ENCODE peak calls at places on chromosomes 4 and X, in ten cellular contexts. One of them, this sample, is unnamed.

GRCh38 chr4:7330811-7331681 is 103.7 kb downstream of the PSAPL1 start:
- DNase-seq in SJCRH30: no peak
- DNase-seq in cardiac fibroblast: no peak
- DNase-seq in Calu3: no peak
- DNase-seq in mucosa of descending colon: no peak
- DNase-seq in stomach: no peak
- DNase-seq in CD8-positive, alpha-beta memory T cell: no peak
- DNase-seq in KBM-7: no peak
- DNase-seq in NCI-H1436: no peak
- DNase-seq in neural progenitor cell: no peak
- DNase-seq in this sample: no peak

GRCh38 chrX:35016051-35016450 is 73.5 kb downstream of the FAM47B start:
- DNase-seq in NCI-H1436: no peak
- DNase-seq in neural progenitor cell: no peak
- DNase-seq in KBM-7: no peak
- DNase-seq in cardiac fibroblast: no peak
- DNase-seq in SJCRH30: no peak
- DNase-seq in stomach: no peak
- DNase-seq in Calu3: no peak
- DNase-seq in mucosa of descending colon: no peak
- DNase-seq in CD8-positive, alpha-beta memory T cell: no peak
- DNase-seq in this sample: no peak

GRCh38 chr4:73019462-73020047 is 50.0 kb downstream of the COX18 start:
- DNase-seq in SJCRH30: peak
- DNase-seq in neural progenitor cell: peak
- DNase-seq in CD8-positive, alpha-beta memory T cell: no peak
- DNase-seq in NCI-H1436: peak
- DNase-seq in mucosa of descending colon: no peak
- DNase-seq in stomach: no peak
- DNase-seq in KBM-7: peak
- DNase-seq in cardiac fibroblast: peak
- DNase-seq in Calu3: peak
- DNase-seq in this sample: peak

GRCh38 chrX:39559229-39559628 is 538.5 kb downstream of the BCOR start:
- DNase-seq in KBM-7: no peak
- DNase-seq in SJCRH30: no peak
- DNase-seq in mucosa of descending colon: no peak
- DNase-seq in CD8-positive, alpha-beta memory T cell: no peak
- DNase-seq in cardiac fibroblast: no peak
- DNase-seq in stomach: no peak
- DNase-seq in Calu3: no peak
- DNase-seq in NCI-H1436: no peak
- DNase-seq in neural progenitor cell: no peak
- DNase-seq in this sample: no peak

GRCh38 chr4:53844133-53844532 is 220.3 kb downstream of the CHIC2 start:
- DNase-seq in NCI-H1436: no peak
- DNase-seq in stomach: no peak
- DNase-seq in SJCRH30: no peak
- DNase-seq in CD8-positive, alpha-beta memory T cell: no peak
- DNase-seq in Calu3: no peak
- DNase-seq in KBM-7: no peak
- DNase-seq in mucosa of descending colon: no peak
- DNase-seq in neural progenitor cell: peak
- DNase-seq in cardiac fibroblast: no peak
- DNase-seq in this sample: no peak

GRCh38 chr4:70651864-70652506 is 14.3 kb downstream of the JCHAIN start:
- DNase-seq in stomach: no peak
- DNase-seq in SJCRH30: no peak
- DNase-seq in CD8-positive, alpha-beta memory T cell: no peak
- DNase-seq in NCI-H1436: peak
- DNase-seq in mucosa of descending colon: no peak
- DNase-seq in KBM-7: peak
- DNase-seq in neural progenitor cell: peak
- DNase-seq in Calu3: no peak
- DNase-seq in cardiac fibroblast: peak
- DNase-seq in this sample: peak

GRCh38 chrX:20205927-20206708 is 60.6 kb downstream of the RPS6KA3 start:
- DNase-seq in Calu3: no peak
- DNase-seq in NCI-H1436: no peak
- DNase-seq in cardiac fibroblast: no peak
- DNase-seq in CD8-positive, alpha-beta memory T cell: no peak
- DNase-seq in SJCRH30: no peak
- DNase-seq in stomach: no peak
- DNase-seq in KBM-7: no peak
- DNase-seq in neural progenitor cell: no peak
- DNase-seq in mucosa of descending colon: no peak
- DNase-seq in this sample: no peak

GRCh38 chrX:20965270-20966044 is 408.8 kb upstream of the CNKSR2 start:
- DNase-seq in mucosa of descending colon: no peak
- DNase-seq in SJCRH30: no peak
- DNase-seq in KBM-7: no peak
- DNase-seq in CD8-positive, alpha-beta memory T cell: no peak
- DNase-seq in NCI-H1436: no peak
- DNase-seq in Calu3: peak
- DNase-seq in cardiac fibroblast: no peak
- DNase-seq in neural progenitor cell: no peak
- DNase-seq in stomach: no peak
- DNase-seq in this sample: no peak

GRCh38 chr4:120557372-120557771 is 365.2 kb downstream of the PRDM5 start:
- DNase-seq in cardiac fibroblast: no peak
- DNase-seq in Calu3: no peak
- DNase-seq in NCI-H1436: no peak
- DNase-seq in neural progenitor cell: no peak
- DNase-seq in stomach: no peak
- DNase-seq in mucosa of descending colon: no peak
- DNase-seq in SJCRH30: no peak
- DNase-seq in CD8-positive, alpha-beta memory T cell: no peak
- DNase-seq in KBM-7: no peak
- DNase-seq in this sample: no peak

GRCh38 chrX:107857815-107858214 is 32.1 kb downstream of the MID2 start:
- DNase-seq in cardiac fibroblast: no peak
- DNase-seq in Calu3: no peak
- DNase-seq in CD8-positive, alpha-beta memory T cell: no peak
- DNase-seq in KBM-7: no peak
- DNase-seq in NCI-H1436: no peak
- DNase-seq in stomach: no peak
- DNase-seq in neural progenitor cell: no peak
- DNase-seq in SJCRH30: no peak
- DNase-seq in mucosa of descending colon: no peak
- DNase-seq in this sample: no peak

GRCh38 chr4:154743683-154744340 is at the start of gene LRAT:
- DNase-seq in mucosa of descending colon: peak
- DNase-seq in stomach: peak
- DNase-seq in NCI-H1436: no peak
- DNase-seq in CD8-positive, alpha-beta memory T cell: no peak
- DNase-seq in Calu3: peak
- DNase-seq in SJCRH30: no peak
- DNase-seq in neural progenitor cell: peak
- DNase-seq in KBM-7: no peak
- DNase-seq in cardiac fibroblast: no peak
- DNase-seq in this sample: peak

GRCh38 chr4:141686146-141686775 is 49.9 kb downstream of the IL15 start:
- DNase-seq in stomach: no peak
- DNase-seq in CD8-positive, alpha-beta memory T cell: no peak
- DNase-seq in neural progenitor cell: no peak
- DNase-seq in NCI-H1436: no peak
- DNase-seq in SJCRH30: no peak
- DNase-seq in mucosa of descending colon: no peak
- DNase-seq in Calu3: peak
- DNase-seq in cardiac fibroblast: peak
- DNase-seq in KBM-7: no peak
- DNase-seq in this sample: no peak

GRCh38 chr4:99606716-99607115 is 32.1 kb downstream of the MTTP start:
- DNase-seq in stomach: no peak
- DNase-seq in NCI-H1436: no peak
- DNase-seq in SJCRH30: no peak
- DNase-seq in neural progenitor cell: no peak
- DNase-seq in cardiac fibroblast: no peak
- DNase-seq in CD8-positive, alpha-beta memory T cell: no peak
- DNase-seq in mucosa of descending colon: no peak
- DNase-seq in Calu3: no peak
- DNase-seq in KBM-7: no peak
- DNase-seq in this sample: no peak

GRCh38 chr4:112840061-112840460 is 203.1 kb downstream of the LARP7 start:
- DNase-seq in stomach: no peak
- DNase-seq in NCI-H1436: no peak
- DNase-seq in mucosa of descending colon: no peak
- DNase-seq in KBM-7: no peak
- DNase-seq in cardiac fibroblast: no peak
- DNase-seq in SJCRH30: no peak
- DNase-seq in neural progenitor cell: no peak
- DNase-seq in Calu3: no peak
- DNase-seq in CD8-positive, alpha-beta memory T cell: no peak
- DNase-seq in this sample: peak

GRCh38 chrX:51860679-51861078 is 32.7 kb upstream of the MAGED1 start:
- DNase-seq in KBM-7: peak
- DNase-seq in stomach: no peak
- DNase-seq in cardiac fibroblast: peak
- DNase-seq in Calu3: peak
- DNase-seq in neural progenitor cell: peak
- DNase-seq in CD8-positive, alpha-beta memory T cell: no peak
- DNase-seq in NCI-H1436: peak
- DNase-seq in mucosa of descending colon: no peak
- DNase-seq in SJCRH30: peak
- DNase-seq in this sample: peak

GRCh38 chrX:107823042-107823441 is 2.6 kb upstream of the MID2 start:
- DNase-seq in neural progenitor cell: no peak
- DNase-seq in CD8-positive, alpha-beta memory T cell: no peak
- DNase-seq in Calu3: no peak
- DNase-seq in stomach: no peak
- DNase-seq in KBM-7: no peak
- DNase-seq in NCI-H1436: no peak
- DNase-seq in mucosa of descending colon: no peak
- DNase-seq in cardiac fibroblast: no peak
- DNase-seq in SJCRH30: no peak
- DNase-seq in this sample: no peak

GRCh38 chrX:23434356-23434884 is 99.8 kb downstream of the PTCHD1 start:
- DNase-seq in KBM-7: no peak
- DNase-seq in CD8-positive, alpha-beta memory T cell: no peak
- DNase-seq in SJCRH30: no peak
- DNase-seq in cardiac fibroblast: peak
- DNase-seq in NCI-H1436: no peak
- DNase-seq in neural progenitor cell: peak
- DNase-seq in Calu3: peak
- DNase-seq in stomach: peak
- DNase-seq in mucosa of descending colon: peak
- DNase-seq in this sample: no peak

GRCh38 chr4:88171206-88171605 is 12.8 kb upstream of the ABCG2 start:
- DNase-seq in Calu3: no peak
- DNase-seq in SJCRH30: no peak
- DNase-seq in cardiac fibroblast: no peak
- DNase-seq in CD8-positive, alpha-beta memory T cell: no peak
- DNase-seq in neural progenitor cell: no peak
- DNase-seq in mucosa of descending colon: no peak
- DNase-seq in stomach: no peak
- DNase-seq in KBM-7: no peak
- DNase-seq in NCI-H1436: no peak
- DNase-seq in this sample: no peak